ENCODE peak calls at places on chromosomes 6 and 20, in four cellular contexts. C is stimulated activated CD8-positive, alpha-beta memory T cell treated with anti-CD3 and anti-CD28 coated beads, Interleukin-7, amount 100 ng/mL, for 4 hours; Q is HS-5; O is KBM-7. S is an unnamed sample.

GRCh38 chr6:77786935-77787629 is 134.2 kb downstream of the MEI4 start:
- DNase-seq in C (no peak), Q (no peak), O (no peak), S (no peak)

GRCh38 chr6:166365806-166366205 is 16.9 kb downstream of the MPC1 start:
- DNase-seq in C (no peak), Q (no peak), O (no peak), S (no peak)

GRCh38 chr6:156336096-156336495 is 441.1 kb upstream of the ARID1B start:
- DNase-seq in C (no peak), Q (no peak), O (no peak), S (no peak)

GRCh38 chr20:36573103-36573797 is at the start of gene TGIF2:
- DNase-seq in C (peak), Q (peak), O (peak), S (no peak)

GRCh38 chr6:168473197-168473596 is 32.2 kb downstream of the SMOC2 start:
- DNase-seq in C (no peak), Q (no peak), O (no peak), S (no peak)

GRCh38 chr6:90468080-90468479 is 118.8 kb downstream of the MAP3K7 start:
- DNase-seq in C (peak), Q (no peak), O (no peak), S (peak)

GRCh38 chr20:19817017-19817416 is 59.0 kb downstream of the RIN2 start:
- DNase-seq in C (no peak), Q (peak), O (no peak), S (peak)

GRCh38 chr20:48897298-48898044 is 24.0 kb upstream of the ARFGEF2 start:
- DNase-seq in C (no peak), Q (peak), O (no peak), S (peak)

GRCh38 chr6:137165375-137166246 is 7.8 kb downstream of the IL22RA2 start:
- DNase-seq in C (no peak), Q (no peak), O (no peak), S (no peak)

GRCh38 chr6:28357036-28357435 is 7.3 kb downstream of the ZKSCAN3 start:
- DNase-seq in C (no peak), Q (no peak), O (no peak), S (no peak)